ENCODE peak calls at places on chromosome 19, in ten cellular contexts. One of them, this sample, is unnamed. For H3K27me3, the result is how much of the 10 kb centered on the place peaks cover.

GRCh38 chr19:23996549-23996948 is 81.9 kb downstream of the ZNF726 start:
- DNase-seq in WERI-Rb-1: no peak
- DNase-seq in AG04450: no peak
- DNase-seq in body of pancreas: no peak
- DNase-seq in SK-N-SH: peak
- DNase-seq in neural progenitor cell: peak
- DNase-seq in thoracic aorta: no peak
- DNase-seq in left lung: no peak
- DNase-seq in effector memory CD4-positive, alpha-beta T cell: no peak
- DNase-seq in adipocyte: peak
- DNase-seq in this sample: no peak

GRCh38 chr19:31639306-31639705 is 290.1 kb upstream of the TSHZ3 start:
- DNase-seq in WERI-Rb-1: no peak
- DNase-seq in neural progenitor cell: no peak
- DNase-seq in SK-N-SH: no peak
- DNase-seq in AG04450: no peak
- DNase-seq in body of pancreas: no peak
- DNase-seq in adipocyte: no peak
- DNase-seq in thoracic aorta: no peak
- DNase-seq in effector memory CD4-positive, alpha-beta T cell: no peak
- DNase-seq in left lung: no peak
- DNase-seq in this sample: no peak

GRCh38 chr19:29831041-29831548 is 19.3 kb downstream of the CCNE1 start:
- DNase-seq in thoracic aorta: no peak
- DNase-seq in AG04450: no peak
- DNase-seq in WERI-Rb-1: no peak
- DNase-seq in SK-N-SH: no peak
- DNase-seq in neural progenitor cell: no peak
- DNase-seq in effector memory CD4-positive, alpha-beta T cell: peak
- DNase-seq in adipocyte: no peak
- DNase-seq in left lung: no peak
- DNase-seq in body of pancreas: no peak
- DNase-seq in this sample: peak

GRCh38 chr19:6828698-6829633 is 56.5 kb downstream of the VAV1 start:
- DNase-seq in WERI-Rb-1: no peak
- DNase-seq in adipocyte: no peak
- DNase-seq in left lung: no peak
- DNase-seq in body of pancreas: peak
- DNase-seq in effector memory CD4-positive, alpha-beta T cell: peak
- DNase-seq in neural progenitor cell: no peak
- DNase-seq in AG04450: no peak
- DNase-seq in SK-N-SH: no peak
- DNase-seq in thoracic aorta: no peak
- DNase-seq in this sample: no peak

GRCh38 chr19:47124937-47125668 is 5.5 kb upstream of the SAE1 start:
- DNase-seq in AG04450: no peak
- DNase-seq in neural progenitor cell: peak
- DNase-seq in left lung: no peak
- DNase-seq in SK-N-SH: peak
- DNase-seq in effector memory CD4-positive, alpha-beta T cell: no peak
- DNase-seq in body of pancreas: peak
- DNase-seq in adipocyte: peak
- DNase-seq in WERI-Rb-1: peak
- DNase-seq in thoracic aorta: no peak
- DNase-seq in this sample: no peak

GRCh38 chr19:6313398-6313969 is 19.9 kb downstream of the ACER1 start:
- DNase-seq in neural progenitor cell: no peak
- DNase-seq in AG04450: no peak
- DNase-seq in SK-N-SH: no peak
- DNase-seq in WERI-Rb-1: no peak
- DNase-seq in body of pancreas: no peak
- DNase-seq in adipocyte: no peak
- DNase-seq in thoracic aorta: no peak
- DNase-seq in left lung: no peak
- DNase-seq in effector memory CD4-positive, alpha-beta T cell: no peak
- DNase-seq in this sample: no peak

GRCh38 chr19:41554902-41555301 is 21.1 kb upstream of the CEACAM21 start:
- DNase-seq in effector memory CD4-positive, alpha-beta T cell: no peak
- DNase-seq in adipocyte: no peak
- DNase-seq in WERI-Rb-1: no peak
- DNase-seq in SK-N-SH: no peak
- DNase-seq in body of pancreas: no peak
- DNase-seq in left lung: no peak
- DNase-seq in AG04450: no peak
- DNase-seq in neural progenitor cell: no peak
- DNase-seq in thoracic aorta: no peak
- DNase-seq in this sample: no peak

GRCh38 chr19:54100560-54100959 is at the start of gene OSCAR:
- DNase-seq in effector memory CD4-positive, alpha-beta T cell: no peak
- DNase-seq in WERI-Rb-1: no peak
- DNase-seq in adipocyte: no peak
- DNase-seq in AG04450: no peak
- DNase-seq in thoracic aorta: no peak
- DNase-seq in body of pancreas: no peak
- DNase-seq in left lung: peak
- DNase-seq in SK-N-SH: no peak
- DNase-seq in neural progenitor cell: no peak
- DNase-seq in this sample: no peak

GRCh38 chr19:38544569-38545315 is 73.0 kb downstream of the MAP4K1 start:
- DNase-seq in left lung: peak
- DNase-seq in WERI-Rb-1: no peak
- DNase-seq in SK-N-SH: no peak
- DNase-seq in effector memory CD4-positive, alpha-beta T cell: no peak
- DNase-seq in adipocyte: peak
- DNase-seq in neural progenitor cell: peak
- DNase-seq in AG04450: peak
- DNase-seq in body of pancreas: no peak
- DNase-seq in thoracic aorta: no peak
- DNase-seq in this sample: no peak

GRCh38 chr19:55484571-55485438 is at the start of gene NAT14:
- DNase-seq in SK-N-SH: peak
- DNase-seq in effector memory CD4-positive, alpha-beta T cell: peak
- DNase-seq in neural progenitor cell: peak
- DNase-seq in adipocyte: peak
- DNase-seq in WERI-Rb-1: peak
- DNase-seq in left lung: peak
- DNase-seq in AG04450: no peak
- DNase-seq in body of pancreas: peak
- DNase-seq in thoracic aorta: no peak
- DNase-seq in this sample: no peak
- H3K27me3 ChIP-seq in SK-N-SH: under half
- H3K27me3 ChIP-seq in effector memory CD4-positive, alpha-beta T cell: under half
- H3K27me3 ChIP-seq in neural progenitor cell: under half
- H3K27me3 ChIP-seq in adipocyte: under half
- H3K27me3 ChIP-seq in WERI-Rb-1: under half
- H3K27me3 ChIP-seq in left lung: under half
- H3K27me3 ChIP-seq in AG04450: under half
- H3K27me3 ChIP-seq in body of pancreas: under half
- H3K27me3 ChIP-seq in thoracic aorta: under half
- H3K27me3 ChIP-seq in this sample: under half

GRCh38 chr19:49161987-49162386 is 4.4 kb downstream of the TRPM4 start:
- DNase-seq in WERI-Rb-1: no peak
- DNase-seq in effector memory CD4-positive, alpha-beta T cell: no peak
- DNase-seq in adipocyte: no peak
- DNase-seq in body of pancreas: no peak
- DNase-seq in left lung: no peak
- DNase-seq in AG04450: no peak
- DNase-seq in SK-N-SH: no peak
- DNase-seq in neural progenitor cell: no peak
- DNase-seq in thoracic aorta: no peak
- DNase-seq in this sample: no peak
- H3K27me3 ChIP-seq in WERI-Rb-1: under half
- H3K27me3 ChIP-seq in effector memory CD4-positive, alpha-beta T cell: under half
- H3K27me3 ChIP-seq in adipocyte: under half
- H3K27me3 ChIP-seq in body of pancreas: under half
- H3K27me3 ChIP-seq in left lung: under half
- H3K27me3 ChIP-seq in AG04450: under half
- H3K27me3 ChIP-seq in SK-N-SH: under half
- H3K27me3 ChIP-seq in neural progenitor cell: under half
- H3K27me3 ChIP-seq in thoracic aorta: under half
- H3K27me3 ChIP-seq in this sample: under half

GRCh38 chr19:1466018-1466460 is 13.0 kb downstream of the C19orf25 start:
- DNase-seq in SK-N-SH: no peak
- DNase-seq in neural progenitor cell: no peak
- DNase-seq in effector memory CD4-positive, alpha-beta T cell: no peak
- DNase-seq in body of pancreas: no peak
- DNase-seq in AG04450: no peak
- DNase-seq in left lung: no peak
- DNase-seq in adipocyte: no peak
- DNase-seq in WERI-Rb-1: no peak
- DNase-seq in thoracic aorta: no peak
- DNase-seq in this sample: no peak
- H3K27me3 ChIP-seq in SK-N-SH: under half
- H3K27me3 ChIP-seq in neural progenitor cell: half or more
- H3K27me3 ChIP-seq in effector memory CD4-positive, alpha-beta T cell: under half
- H3K27me3 ChIP-seq in body of pancreas: under half
- H3K27me3 ChIP-seq in AG04450: under half
- H3K27me3 ChIP-seq in left lung: half or more
- H3K27me3 ChIP-seq in adipocyte: under half
- H3K27me3 ChIP-seq in WERI-Rb-1: under half
- H3K27me3 ChIP-seq in thoracic aorta: under half
- H3K27me3 ChIP-seq in this sample: half or more

GRCh38 chr19:18610245-18610555 is 2.5 kb upstream of the TMEM59L start:
- DNase-seq in SK-N-SH: peak
- DNase-seq in effector memory CD4-positive, alpha-beta T cell: no peak
- DNase-seq in left lung: no peak
- DNase-seq in adipocyte: no peak
- DNase-seq in AG04450: no peak
- DNase-seq in body of pancreas: no peak
- DNase-seq in thoracic aorta: no peak
- DNase-seq in neural progenitor cell: peak
- DNase-seq in WERI-Rb-1: no peak
- DNase-seq in this sample: no peak
- H3K27me3 ChIP-seq in SK-N-SH: half or more
- H3K27me3 ChIP-seq in effector memory CD4-positive, alpha-beta T cell: half or more
- H3K27me3 ChIP-seq in left lung: half or more
- H3K27me3 ChIP-seq in adipocyte: under half
- H3K27me3 ChIP-seq in AG04450: half or more
- H3K27me3 ChIP-seq in body of pancreas: under half
- H3K27me3 ChIP-seq in thoracic aorta: half or more
- H3K27me3 ChIP-seq in neural progenitor cell: half or more
- H3K27me3 ChIP-seq in WERI-Rb-1: half or more
- H3K27me3 ChIP-seq in this sample: half or more

DNA sequence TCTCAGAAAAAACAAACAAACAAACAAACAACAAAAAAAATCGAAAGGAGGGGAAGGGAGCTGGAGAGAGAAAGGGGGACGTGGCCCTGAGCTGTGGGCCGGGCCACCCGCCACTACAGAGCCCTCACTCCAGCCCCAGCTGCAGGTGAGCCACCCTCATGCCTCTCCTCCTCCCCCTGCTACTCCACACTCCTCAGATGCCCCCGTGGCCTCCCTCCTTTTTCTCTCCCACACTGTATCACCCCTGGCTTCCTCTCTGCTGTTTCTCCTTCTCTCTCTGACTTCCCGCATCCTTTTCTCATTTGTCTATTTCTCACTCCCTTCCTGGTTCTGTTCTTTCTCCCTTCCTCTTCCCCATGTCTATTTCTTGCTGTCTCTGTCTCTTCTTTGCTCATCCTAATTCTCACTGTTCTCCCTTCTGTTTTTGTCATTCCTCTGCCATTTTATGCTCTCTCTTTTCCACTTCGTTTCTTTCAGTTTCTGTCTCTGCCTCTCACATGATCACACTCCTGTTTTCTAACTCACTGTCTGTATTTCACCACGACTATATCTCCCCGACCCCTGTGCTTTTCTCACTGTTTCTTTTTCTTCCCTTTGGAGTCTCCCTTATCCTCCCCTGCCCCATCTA is 2.7 kb downstream of the KLK2 start:
- DNase-seq in neural progenitor cell: no peak
- DNase-seq in effector memory CD4-positive, alpha-beta T cell: no peak
- DNase-seq in WERI-Rb-1: no peak
- DNase-seq in SK-N-SH: no peak
- DNase-seq in thoracic aorta: no peak
- DNase-seq in AG04450: no peak
- DNase-seq in left lung: no peak
- DNase-seq in body of pancreas: no peak
- DNase-seq in adipocyte: no peak
- DNase-seq in this sample: no peak
- H3K27me3 ChIP-seq in neural progenitor cell: half or more
- H3K27me3 ChIP-seq in effector memory CD4-positive, alpha-beta T cell: under half
- H3K27me3 ChIP-seq in WERI-Rb-1: half or more
- H3K27me3 ChIP-seq in SK-N-SH: half or more
- H3K27me3 ChIP-seq in thoracic aorta: under half
- H3K27me3 ChIP-seq in AG04450: under half
- H3K27me3 ChIP-seq in left lung: half or more
- H3K27me3 ChIP-seq in body of pancreas: under half
- H3K27me3 ChIP-seq in adipocyte: under half
- H3K27me3 ChIP-seq in this sample: half or more

GRCh38 chr19:11422163-11423068 is 3.3 kb upstream of the RGL3 start:
- DNase-seq in left lung: peak
- DNase-seq in adipocyte: peak
- DNase-seq in AG04450: no peak
- DNase-seq in WERI-Rb-1: peak
- DNase-seq in thoracic aorta: no peak
- DNase-seq in effector memory CD4-positive, alpha-beta T cell: peak
- DNase-seq in body of pancreas: peak
- DNase-seq in SK-N-SH: peak
- DNase-seq in neural progenitor cell: peak
- DNase-seq in this sample: peak
- H3K27me3 ChIP-seq in left lung: half or more
- H3K27me3 ChIP-seq in adipocyte: under half
- H3K27me3 ChIP-seq in AG04450: half or more
- H3K27me3 ChIP-seq in WERI-Rb-1: half or more
- H3K27me3 ChIP-seq in thoracic aorta: under half
- H3K27me3 ChIP-seq in effector memory CD4-positive, alpha-beta T cell: half or more
- H3K27me3 ChIP-seq in body of pancreas: under half
- H3K27me3 ChIP-seq in SK-N-SH: under half
- H3K27me3 ChIP-seq in neural progenitor cell: half or more
- H3K27me3 ChIP-seq in this sample: half or more